ENCODE peak calls at places on chromosomes 5 and 9, in nine cellular contexts. One of them, this sample, is unnamed.

GRCh38 chr9:87336914-87337333 is 160.7 kb upstream of the DAPK1 start:
- DNase-seq in cardiac fibroblast: peak
- DNase-seq in HepG2: peak
- DNase-seq in PC-9: peak
- DNase-seq in neural progenitor cell: peak
- DNase-seq in body of pancreas: peak
- DNase-seq in AG04450: peak
- DNase-seq in A549: peak
- DNase-seq in brain microvascular endothelial cell: peak
- DNase-seq in this sample: peak

GRCh38 chr9:97895695-97896332 is 26.5 kb downstream of the TRMO start:
- DNase-seq in brain microvascular endothelial cell: peak
- DNase-seq in A549: peak
- DNase-seq in neural progenitor cell: peak
- DNase-seq in HepG2: peak
- DNase-seq in AG04450: no peak
- DNase-seq in PC-9: no peak
- DNase-seq in body of pancreas: no peak
- DNase-seq in cardiac fibroblast: peak
- DNase-seq in this sample: no peak

GRCh38 chr5:82447913-82448312 is 169.8 kb upstream of the RPS23 start:
- DNase-seq in body of pancreas: no peak
- DNase-seq in neural progenitor cell: no peak
- DNase-seq in cardiac fibroblast: no peak
- DNase-seq in A549: no peak
- DNase-seq in brain microvascular endothelial cell: no peak
- DNase-seq in PC-9: no peak
- DNase-seq in HepG2: no peak
- DNase-seq in AG04450: no peak
- DNase-seq in this sample: no peak

GRCh38 chr5:7518947-7519560 is 123.1 kb downstream of the ADCY2 start:
- DNase-seq in neural progenitor cell: peak
- DNase-seq in AG04450: no peak
- DNase-seq in HepG2: no peak
- DNase-seq in PC-9: no peak
- DNase-seq in A549: no peak
- DNase-seq in cardiac fibroblast: no peak
- DNase-seq in brain microvascular endothelial cell: no peak
- DNase-seq in body of pancreas: no peak
- DNase-seq in this sample: no peak

GRCh38 chr9:16545639-16546038 is 324.8 kb downstream of the BNC2 start:
- DNase-seq in AG04450: no peak
- DNase-seq in neural progenitor cell: no peak
- DNase-seq in HepG2: no peak
- DNase-seq in brain microvascular endothelial cell: no peak
- DNase-seq in PC-9: no peak
- DNase-seq in A549: no peak
- DNase-seq in cardiac fibroblast: no peak
- DNase-seq in body of pancreas: no peak
- DNase-seq in this sample: no peak

GRCh38 chr9:137275937-137276756 is 1.4 kb upstream of the TOR4A start:
- DNase-seq in AG04450: no peak
- DNase-seq in A549: no peak
- DNase-seq in brain microvascular endothelial cell: no peak
- DNase-seq in PC-9: no peak
- DNase-seq in HepG2: no peak
- DNase-seq in cardiac fibroblast: no peak
- DNase-seq in neural progenitor cell: no peak
- DNase-seq in body of pancreas: no peak
- DNase-seq in this sample: no peak

GRCh38 chr5:125492977-125493376 is 746.5 kb upstream of the ZNF608 start:
- DNase-seq in cardiac fibroblast: peak
- DNase-seq in body of pancreas: no peak
- DNase-seq in A549: no peak
- DNase-seq in AG04450: no peak
- DNase-seq in neural progenitor cell: no peak
- DNase-seq in PC-9: no peak
- DNase-seq in brain microvascular endothelial cell: no peak
- DNase-seq in HepG2: no peak
- DNase-seq in this sample: no peak

GRCh38 chr5:96195053-96195452 is 233.4 kb upstream of the ELL2 start:
- DNase-seq in PC-9: no peak
- DNase-seq in HepG2: no peak
- DNase-seq in AG04450: no peak
- DNase-seq in A549: no peak
- DNase-seq in body of pancreas: no peak
- DNase-seq in cardiac fibroblast: peak
- DNase-seq in neural progenitor cell: no peak
- DNase-seq in brain microvascular endothelial cell: no peak
- DNase-seq in this sample: no peak

GRCh38 chr5:77636423-77637169 is 1.9 kb downstream of the OTP start:
- DNase-seq in PC-9: no peak
- DNase-seq in cardiac fibroblast: no peak
- DNase-seq in AG04450: no peak
- DNase-seq in brain microvascular endothelial cell: no peak
- DNase-seq in neural progenitor cell: peak
- DNase-seq in HepG2: no peak
- DNase-seq in A549: no peak
- DNase-seq in body of pancreas: no peak
- DNase-seq in this sample: no peak

GRCh38 chr9:113988385-113988784 is 89.7 kb downstream of the AMBP start:
- DNase-seq in AG04450: no peak
- DNase-seq in neural progenitor cell: no peak
- DNase-seq in PC-9: no peak
- DNase-seq in body of pancreas: no peak
- DNase-seq in HepG2: no peak
- DNase-seq in cardiac fibroblast: no peak
- DNase-seq in A549: no peak
- DNase-seq in brain microvascular endothelial cell: no peak
- DNase-seq in this sample: no peak

DNA sequence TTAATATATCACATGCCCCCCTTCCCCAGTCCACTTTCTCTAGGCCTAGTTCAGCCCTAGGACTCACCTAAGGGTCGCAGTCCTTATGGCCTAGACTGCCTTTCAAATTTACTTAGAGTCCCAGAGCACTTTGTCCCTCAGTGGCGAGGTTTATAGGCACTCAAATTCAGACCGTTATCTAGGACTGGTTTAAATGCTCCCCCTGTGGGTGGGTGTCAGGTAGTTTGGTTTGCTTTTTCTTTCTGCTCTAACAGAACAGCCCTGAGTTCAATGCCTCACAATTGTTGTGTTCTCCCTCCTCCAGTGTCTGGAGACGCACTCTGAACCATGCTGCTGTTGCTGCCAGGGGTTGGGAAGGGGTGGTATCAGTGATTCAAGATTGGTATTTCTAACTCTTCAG is 317.1 kb downstream of the MAT2B start:
- DNase-seq in cardiac fibroblast: no peak
- DNase-seq in AG04450: no peak
- DNase-seq in body of pancreas: no peak
- DNase-seq in neural progenitor cell: peak
- DNase-seq in PC-9: no peak
- DNase-seq in brain microvascular endothelial cell: no peak
- DNase-seq in A549: no peak
- DNase-seq in HepG2: no peak
- DNase-seq in this sample: no peak
- TF ChIP-seq CTCF in cardiac fibroblast: no peak
- TF ChIP-seq CTCF in AG04450: no peak
- TF ChIP-seq CTCF in body of pancreas: no peak
- TF ChIP-seq CTCF in neural progenitor cell: peak
- TF ChIP-seq CTCF in PC-9: no peak
- TF ChIP-seq CTCF in brain microvascular endothelial cell: no peak
- TF ChIP-seq CTCF in A549: no peak
- TF ChIP-seq CTCF in HepG2: no peak
- TF ChIP-seq CTCF in this sample: no peak

GRCh38 chr9:3014164-3014563 is 170.3 kb upstream of the PUM3 start:
- DNase-seq in AG04450: no peak
- DNase-seq in PC-9: no peak
- DNase-seq in neural progenitor cell: no peak
- DNase-seq in HepG2: no peak
- DNase-seq in brain microvascular endothelial cell: no peak
- DNase-seq in A549: no peak
- DNase-seq in cardiac fibroblast: no peak
- DNase-seq in body of pancreas: no peak
- DNase-seq in this sample: no peak
- H3K4me3 ChIP-seq in AG04450: no peak
- H3K4me3 ChIP-seq in PC-9: no peak
- H3K4me3 ChIP-seq in neural progenitor cell: no peak
- H3K4me3 ChIP-seq in HepG2: no peak
- H3K4me3 ChIP-seq in brain microvascular endothelial cell: no peak
- H3K4me3 ChIP-seq in A549: no peak
- H3K4me3 ChIP-seq in cardiac fibroblast: no peak
- H3K4me3 ChIP-seq in body of pancreas: no peak
- H3K4me3 ChIP-seq in this sample: no peak

DNA sequence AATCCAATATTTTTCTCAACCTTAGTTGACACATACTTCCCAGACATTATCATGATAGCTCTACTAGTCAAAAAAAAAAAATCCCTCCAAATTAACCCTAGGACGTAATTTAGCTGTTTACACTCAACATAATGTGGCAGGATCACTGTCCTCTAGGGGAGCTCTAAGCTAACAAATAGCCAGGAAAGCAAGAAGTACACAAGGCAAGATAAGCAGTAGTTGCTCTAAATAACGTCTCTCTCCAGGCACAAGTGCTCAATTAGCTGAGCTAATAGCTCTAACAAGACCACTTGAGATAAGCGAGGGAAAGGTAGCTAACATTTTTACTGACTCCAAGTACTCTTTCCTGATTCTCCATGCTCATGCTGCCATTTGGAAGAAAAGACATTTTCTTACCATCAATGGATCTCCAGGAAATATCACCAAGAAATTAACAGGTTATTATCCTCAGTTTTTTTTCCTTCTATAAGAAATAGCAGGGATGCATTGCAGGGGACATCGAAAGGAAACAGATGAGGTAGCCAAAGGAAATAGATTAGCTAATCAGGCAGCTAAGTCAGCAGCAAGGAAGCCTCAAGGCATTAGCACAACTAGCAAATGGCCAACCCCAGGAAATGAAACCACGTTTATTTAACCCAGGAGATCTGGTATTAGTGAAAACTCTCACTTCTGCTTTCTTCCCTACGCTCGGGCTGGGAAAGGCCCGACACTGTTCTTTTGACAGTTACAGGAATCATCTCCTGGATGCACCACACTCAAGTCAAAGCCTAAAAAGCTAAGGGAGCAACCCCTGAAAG is 614.1 kb downstream of the PTPRD start:
- DNase-seq in HepG2: peak
- DNase-seq in A549: no peak
- DNase-seq in cardiac fibroblast: no peak
- DNase-seq in AG04450: no peak
- DNase-seq in brain microvascular endothelial cell: no peak
- DNase-seq in PC-9: no peak
- DNase-seq in neural progenitor cell: peak
- DNase-seq in body of pancreas: no peak
- DNase-seq in this sample: no peak
- TF ChIP-seq CTCF in HepG2: peak
- TF ChIP-seq CTCF in A549: no peak
- TF ChIP-seq CTCF in cardiac fibroblast: peak
- TF ChIP-seq CTCF in AG04450: peak
- TF ChIP-seq CTCF in brain microvascular endothelial cell: peak
- TF ChIP-seq CTCF in PC-9: peak
- TF ChIP-seq CTCF in neural progenitor cell: peak
- TF ChIP-seq CTCF in body of pancreas: no peak
- TF ChIP-seq CTCF in this sample: peak

GRCh38 chr5:148827723-148828122 is 1.3 kb downstream of the ADRB2 start:
- DNase-seq in A549: no peak
- DNase-seq in AG04450: no peak
- DNase-seq in brain microvascular endothelial cell: no peak
- DNase-seq in neural progenitor cell: no peak
- DNase-seq in cardiac fibroblast: no peak
- DNase-seq in HepG2: no peak
- DNase-seq in PC-9: no peak
- DNase-seq in body of pancreas: no peak
- DNase-seq in this sample: no peak
- H3K4me3 ChIP-seq in A549: no peak
- H3K4me3 ChIP-seq in AG04450: peak
- H3K4me3 ChIP-seq in brain microvascular endothelial cell: no peak
- H3K4me3 ChIP-seq in neural progenitor cell: no peak
- H3K4me3 ChIP-seq in cardiac fibroblast: no peak
- H3K4me3 ChIP-seq in HepG2: no peak
- H3K4me3 ChIP-seq in PC-9: peak
- H3K4me3 ChIP-seq in body of pancreas: no peak
- H3K4me3 ChIP-seq in this sample: no peak

DNA sequence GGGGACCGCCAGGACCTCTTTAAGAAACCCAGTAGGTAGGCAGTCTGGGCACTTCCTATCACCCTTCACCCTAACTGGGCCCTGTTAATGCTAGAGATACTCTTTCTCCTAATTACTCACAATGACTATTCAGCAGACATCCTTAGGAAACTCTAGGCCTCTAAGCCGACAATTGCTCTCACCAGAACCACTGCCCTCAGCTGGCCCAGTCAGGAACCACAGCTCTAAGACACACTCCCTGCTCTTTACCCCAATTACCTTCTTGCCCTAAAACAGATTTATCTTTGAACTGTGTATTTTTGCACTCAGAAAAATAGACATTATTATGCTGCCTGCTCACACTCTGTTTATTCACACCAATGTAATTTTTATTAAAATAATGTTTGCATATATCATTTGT is 432.6 kb upstream of the SLC30A5 start:
- DNase-seq in body of pancreas: no peak
- DNase-seq in brain microvascular endothelial cell: peak
- DNase-seq in neural progenitor cell: peak
- DNase-seq in HepG2: peak
- DNase-seq in cardiac fibroblast: peak
- DNase-seq in A549: peak
- DNase-seq in PC-9: no peak
- DNase-seq in AG04450: no peak
- DNase-seq in this sample: no peak
- TF ChIP-seq CTCF in body of pancreas: no peak
- TF ChIP-seq CTCF in brain microvascular endothelial cell: peak
- TF ChIP-seq CTCF in neural progenitor cell: peak
- TF ChIP-seq CTCF in HepG2: peak
- TF ChIP-seq CTCF in cardiac fibroblast: peak
- TF ChIP-seq CTCF in A549: peak
- TF ChIP-seq CTCF in PC-9: no peak
- TF ChIP-seq CTCF in AG04450: peak
- TF ChIP-seq CTCF in this sample: peak

This sample was measured in astrocyte of the cerebellum.